ENCODE peak calls at places on chromosomes 2 and 18, in six cellular contexts. L is T-helper 2 cell, P is MM.1S, U is iPS DF 6.9, D is hypothalamus, A is B cell. I is an unnamed sample.

GRCh38 chr2:153110477-153110876 is 368.1 kb downstream of the RPRM start:
- DNase-seq in L (no peak), P (no peak), U (no peak), D (no peak), A (no peak), I (no peak)

GRCh38 chr18:31596081-31596872 is 4.6 kb downstream of the TTR start:
- DNase-seq in L (no peak), P (no peak), U (no peak), D (no peak), A (no peak), I (no peak)

GRCh38 chr2:5657216-5657615 is 35.0 kb upstream of the SOX11 start:
- DNase-seq in L (no peak), P (no peak), U (no peak), D (no peak), A (no peak), I (no peak)

GRCh38 chr2:233419626-233420431 is 65.5 kb downstream of the DGKD start:
- DNase-seq in L (no peak), P (peak), U (peak), D (no peak), A (peak), I (peak)

GRCh38 chr2:7672027-7672684 is 754.9 kb downstream of the RNF144A start:
- DNase-seq in L (no peak), P (peak), U (peak), D (no peak), A (no peak), I (peak)

GRCh38 chr18:61606068-61606660 is 272.9 kb downstream of the CDH20 start:
- DNase-seq in L (no peak), P (no peak), U (peak), D (no peak), A (no peak), I (no peak)

GRCh38 chr2:204670124-204670523 is 124.8 kb downstream of the PARD3B start:
- DNase-seq in L (no peak), P (no peak), U (no peak), D (no peak), A (no peak), I (no peak)

GRCh38 chr2:175373001-175373727 is 191.7 kb upstream of the ATP5MC3 start:
- DNase-seq in L (no peak), P (no peak), U (no peak), D (no peak), A (no peak), I (no peak)

GRCh38 chr2:85878719-85879390 is 9.9 kb downstream of the ST3GAL5 start:
- DNase-seq in L (no peak), P (no peak), U (no peak), D (no peak), A (no peak), I (no peak)

GRCh38 chr2:159225025-159226016 is 61.2 kb downstream of the WDSUB1 start:
- DNase-seq in L (no peak), P (no peak), U (no peak), D (no peak), A (no peak), I (no peak)

GRCh38 chr18:52499646-52500045 is 159.6 kb downstream of the DCC start:
- DNase-seq in L (no peak), P (no peak), U (no peak), D (no peak), A (no peak), I (no peak)

GRCh38 chr2:166451451-166451850 is 42.6 kb downstream of the SCN7A start:
- DNase-seq in L (no peak), P (no peak), U (no peak), D (no peak), A (no peak), I (no peak)

GRCh38 chr2:127045792-127046501 is 61.0 kb downstream of the BIN1 start:
- DNase-seq in L (no peak), P (no peak), U (no peak), D (no peak), A (peak), I (no peak)

GRCh38 chr18:21763846-21764646 is 23.5 kb downstream of the MIB1 start:
- DNase-seq in L (no peak), P (no peak), U (no peak), D (no peak), A (no peak), I (no peak)

GRCh38 chr18:52310651-52311050 is 29.3 kb upstream of the DCC start:
- DNase-seq in L (no peak), P (no peak), U (no peak), D (no peak), A (no peak), I (no peak)

GRCh38 chr18:34880882-34881852 is 160.0 kb upstream of the MAPRE2 start:
- DNase-seq in L (no peak), P (no peak), U (no peak), D (no peak), A (no peak), I (no peak)

GRCh38 chr2:133811409-133812125 is 243.3 kb upstream of the NCKAP5 start:
- DNase-seq in L (no peak), P (no peak), U (no peak), D (no peak), A (no peak), I (peak)

GRCh38 chr18:77014538-77014937 is 118.0 kb downstream of the MBP start:
- DNase-seq in L (no peak), P (no peak), U (no peak), D (no peak), A (peak), I (no peak)

GRCh38 chr2:10863837-10864236 is 47.9 kb upstream of the KCNF1 start:
- DNase-seq in L (no peak), P (peak), U (no peak), D (no peak), A (no peak), I (no peak)

GRCh38 chr2:63850204-63850571 is 8.5 kb downstream of the UGP2 start:
- DNase-seq in L (no peak), P (no peak), U (no peak), D (no peak), A (no peak), I (no peak)

GRCh38 chr2:190759749-190760213 is 110.9 kb downstream of the NAB1 start:
- DNase-seq in L (no peak), P (no peak), U (no peak), D (no peak), A (no peak), I (no peak)

GRCh38 chr2:69046221-69046662 is 33.3 kb downstream of the ANTXR1 start:
- DNase-seq in L (no peak), P (no peak), U (no peak), D (no peak), A (no peak), I (no peak)

GRCh38 chr2:127217470-127218325 is 2.4 kb downstream of the CYP27C1 start:
- DNase-seq in L (no peak), P (no peak), U (no peak), D (no peak), A (no peak), I (no peak)

GRCh38 chr2:228180126-228181097 is 1.1 kb downstream of the SPHKAP start:
- DNase-seq in L (no peak), P (no peak), U (peak), D (no peak), A (no peak), I (no peak)

GRCh38 chr2:167702227-167702626 is 545.2 kb downstream of the STK39 start:
- DNase-seq in L (no peak), P (no peak), U (no peak), D (no peak), A (no peak), I (no peak)

GRCh38 chr2:63845866-63846265 is 4.2 kb downstream of the UGP2 start:
- DNase-seq in L (no peak), P (no peak), U (no peak), D (no peak), A (no peak), I (no peak)

GRCh38 chr18:79399275-79400081 is 3.7 kb downstream of the NFATC1 start:
- DNase-seq in L (peak), P (no peak), U (no peak), D (no peak), A (no peak), I (peak)